ENCODE peak calls at places on chromosomes 3 and 15, in eight cellular contexts. F is transverse colon, W is body of pancreas, D is heart left ventricle, J is IMR-90, L is A549, V is GM12892, B is NB4. S is an unnamed sample.
A peak's percentile ranks its signal among the peaks of the same experiment; 100 is the strongest.

GRCh38 chr3:122014741-122015140 is 7.3 kb downstream of the ILDR1 start:
- DNase-seq in L (no peak), J (no peak), V (peak; percentile 33), B (no peak), D (no peak), W (no peak), F (no peak), S (no peak)

GRCh38 chr15:35519536-35520149 is 26.3 kb downstream of the DPH6 start:
- DNase-seq in F (no peak), B (peak; percentile 52), L (peak; percentile 32), V (no peak), J (peak; percentile 64), W (no peak), D (no peak), S (no peak)

GRCh38 chr3:164113406-164114332 is 964.6 kb downstream of the SI start:
- DNase-seq in F (no peak), B (no peak), W (no peak), D (no peak), L (no peak), V (no peak), J (no peak), S (no peak)

GRCh38 chr3:46378426-46378942 is 7.7 kb downstream of the CCR5 start:
- DNase-seq in B (peak; percentile 86), V (no peak), L (peak; percentile 56), J (peak; percentile 40), W (peak; percentile 58), F (peak; percentile 76), D (peak; percentile 59), S (peak; percentile 45)

GRCh38 chr3:119831022-119831421 is 49.1 kb downstream of the NR1I2 start:
- DNase-seq in L (peak; percentile 15), W (no peak), V (no peak), D (no peak), J (no peak), B (no peak), F (no peak), S (no peak)

GRCh38 chr3:134312873-134313838 is 61.1 kb downstream of the AMOTL2 start:
- DNase-seq in F (peak; percentile 63), L (peak; percentile 73), B (no peak), W (peak; percentile 75), V (no peak), D (peak; percentile 82), J (peak; percentile 76), S (peak; percentile 65)

GRCh38 chr15:49379996-49380395 is 43.0 kb upstream of the FGF7 start:
- DNase-seq in D (no peak), W (no peak), F (no peak), J (no peak), B (peak; percentile 54), V (no peak), L (no peak), S (no peak)

GRCh38 chr15:70726753-70727152 is 36.6 kb downstream of the UACA start:
- DNase-seq in D (no peak), W (no peak), B (no peak), F (no peak), J (peak; percentile 54), L (no peak), V (no peak), S (no peak)

GRCh38 chr3:106428565-106428994 is 559.8 kb upstream of the CBLB start:
- DNase-seq in L (peak; percentile 79), F (peak; percentile 12), D (no peak), J (peak; percentile 100), B (peak; percentile 45), W (no peak), V (no peak), S (peak; percentile 26)

GRCh38 chr3:183486472-183486871 is 58.1 kb upstream of the MCF2L2 start:
- DNase-seq in W (no peak), J (no peak), B (no peak), L (no peak), D (no peak), V (no peak), F (no peak), S (no peak)

GRCh38 chr15:98277602-98278001 is 317.1 kb downstream of the ARRDC4 start:
- DNase-seq in L (no peak), V (no peak), B (no peak), W (no peak), F (no peak), J (no peak), D (no peak), S (no peak)

GRCh38 chr3:8500208-8500961 is 1.2 kb upstream of the LMCD1 start:
- DNase-seq in L (peak; percentile 60), W (peak; percentile 44), D (no peak), V (no peak), J (peak; percentile 81), F (no peak), B (no peak), S (no peak)

GRCh38 chr3:8503461-8503860 is 1.8 kb downstream of the LMCD1 start:
- DNase-seq in J (no peak), B (no peak), F (no peak), L (peak; percentile 57), W (no peak), V (no peak), D (no peak), S (no peak)

GRCh38 chr3:8499181-8499611 is 2.4 kb upstream of the LMCD1 start:
- DNase-seq in F (no peak), W (peak; percentile 24), D (no peak), L (no peak), J (no peak), B (no peak), V (no peak), S (no peak)

GRCh38 chr3:8500966-8501365 is 657 bp upstream of the LMCD1 start:
- DNase-seq in D (no peak), J (no peak), B (no peak), L (no peak), F (no peak), W (no peak), V (no peak), S (no peak)

DNA sequence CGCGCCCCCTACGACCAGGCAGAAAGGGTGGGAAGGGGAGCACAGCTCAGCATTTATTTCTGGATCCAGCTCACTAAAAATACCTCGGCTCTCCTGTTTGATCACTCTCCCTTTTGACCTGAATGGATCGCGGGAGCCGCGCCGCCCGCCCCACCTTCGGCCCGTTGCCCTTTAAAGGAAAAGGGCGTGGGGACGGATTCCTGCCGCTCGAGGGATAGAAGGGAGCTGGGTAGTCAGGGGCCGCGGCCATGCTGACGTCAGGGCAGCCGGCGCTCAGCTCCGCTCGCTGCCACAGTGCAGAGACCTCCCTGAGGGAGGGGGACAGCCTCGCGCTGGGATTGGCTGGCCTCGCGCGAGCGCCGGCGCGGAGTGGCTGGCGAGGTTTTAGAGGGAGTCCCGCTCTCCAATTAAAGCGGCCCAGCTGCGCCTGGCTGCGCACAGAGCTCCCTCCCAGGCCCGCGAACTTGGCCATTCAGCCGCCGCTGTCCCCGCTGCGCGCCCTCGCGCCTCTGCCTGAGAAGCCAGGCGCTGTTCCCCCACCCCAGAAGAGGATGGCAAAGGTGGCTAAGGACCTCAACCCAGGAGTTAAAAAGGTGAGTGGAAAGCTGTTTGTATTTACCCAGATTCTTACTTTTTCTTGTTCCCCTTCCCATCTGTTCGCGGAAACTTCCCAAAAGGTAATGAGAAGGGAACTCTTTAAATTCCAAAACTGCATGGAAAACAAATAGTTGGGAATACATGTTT is at the start of gene LMCD1:
- DNase-seq in D (peak; percentile 97), F (peak; percentile 95), W (peak; percentile 96), B (no peak), J (peak; percentile 95), V (peak; percentile 74), L (peak; percentile 97), S (peak; percentile 81)
- TF ChIP-seq POLR2A in D (peak; percentile 89), F (peak; percentile 47), W (peak; percentile 86), B (no peak), J (peak; percentile 90), V (peak; percentile 69), L (peak; percentile 81), S (peak; percentile 24)

GRCh38 chr3:143972495-143973351 is 1.1 kb downstream of the DIPK2A start:
- DNase-seq in V (peak; percentile 29), L (peak; percentile 81), J (peak; percentile 85), B (peak; percentile 86), D (peak; percentile 73), W (peak; percentile 72), F (peak; percentile 75), S (peak; percentile 33)
- TF ChIP-seq POLR2A in V (no peak), L (peak; percentile 24), J (no peak), B (no peak), D (no peak), W (no peak), F (no peak), S (peak; percentile 12)

GRCh38 chr3:170221924-170222646 is at the start of gene PRKCI:
- DNase-seq in W (peak; percentile 95), D (peak; percentile 96), F (peak; percentile 96), J (peak; percentile 96), B (peak; percentile 96), L (peak; percentile 98), V (peak; percentile 85), S (peak; percentile 89)
- TF ChIP-seq POLR2A in W (peak; percentile 88), D (peak; percentile 91), F (peak; percentile 89), J (peak; percentile 36), B (peak; percentile 69), L (peak; percentile 72), V (no peak), S (peak; percentile 85)

DNA sequence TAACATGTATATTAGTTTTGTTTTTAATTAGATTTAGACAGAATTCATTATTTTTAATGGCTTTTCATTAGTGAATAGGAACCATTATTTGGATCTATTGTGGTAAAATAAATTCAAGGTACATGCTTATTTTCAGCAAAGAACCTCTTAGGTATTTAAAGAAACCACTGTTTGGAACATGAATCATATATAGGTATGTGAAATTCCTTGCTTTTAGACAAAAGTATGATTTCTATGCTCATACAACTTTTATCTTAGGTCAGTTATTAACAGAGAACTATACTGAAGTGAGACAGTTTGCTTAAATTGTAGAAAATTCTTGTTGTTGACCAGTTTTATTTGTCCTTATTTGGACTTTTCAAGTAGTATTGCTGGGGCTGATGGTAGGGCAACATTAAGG is 389.9 kb downstream of the FEZF2 start:
- DNase-seq in B (no peak), L (no peak), F (no peak), J (peak; percentile 4), V (no peak), D (no peak), W (no peak), S (no peak)
- TF ChIP-seq POLR2A in B (no peak), L (no peak), F (no peak), J (no peak), V (no peak), D (no peak), W (no peak), S (no peak)

GRCh38 chr15:66291816-66292215 is 1.6 kb upstream of the DIS3L start:
- DNase-seq in B (no peak), L (no peak), V (no peak), W (no peak), D (no peak), F (no peak), J (peak; percentile 51), S (no peak)

GRCh38 chr15:66293419-66294156 is at the start of gene DIS3L:
- DNase-seq in D (peak; percentile 72), L (peak; percentile 82), V (peak; percentile 72), W (peak; percentile 59), F (peak; percentile 75), B (peak; percentile 88), J (peak; percentile 20), S (no peak)

GRCh38 chr15:66294157-66294931 is 976 bp downstream of the DIS3L start:
- DNase-seq in D (no peak), W (peak; percentile 19), B (no peak), V (peak; percentile 18), F (peak; percentile 42), J (peak; percentile 66), L (peak; percentile 65), S (peak; percentile 50)

GRCh38 chr15:66292261-66293084 is 895 bp upstream of the DIS3L start:
- DNase-seq in W (no peak), J (no peak), V (no peak), L (no peak), D (no peak), B (peak; percentile 31), F (no peak), S (no peak)

GRCh38 chr15:66293085-66293418 is 316 bp upstream of the DIS3L start:
- DNase-seq in D (no peak), F (no peak), B (peak; percentile 9), V (no peak), W (no peak), L (no peak), J (no peak), S (no peak)
- TF ChIP-seq POLR2A in D (no peak), F (peak; percentile 30), B (no peak), V (no peak), W (peak; percentile 74), L (no peak), J (no peak), S (no peak)

S was measured in H54.